ENCODE peak calls at places on chromosomes 2 and 18, in eight cellular contexts. Q is HFF-Myc, A is neural crest cell, D is astrocyte of the spinal cord, Z is foreskin fibroblast, M is fibroblast of pulmonary artery, W is fibroblast of mammary gland, U is HFFc6. B is an unnamed sample.
A peak's percentile ranks its signal among the peaks of the same experiment; 100 is the strongest.

GRCh38 chr2:236939751-236940229 is 145.9 kb upstream of the COPS8 start:
- DNase-seq in Q (no peak), A (no peak), D (no peak), Z (peak; percentile 10), M (no peak), W (peak; percentile 24), U (no peak), B (no peak)

GRCh38 chr2:227939271-227940027 is 68.0 kb downstream of the DAW1 start:
- DNase-seq in Q (peak; percentile 14), A (peak; percentile 24), D (peak; percentile 41), Z (peak; percentile 13), M (peak; percentile 68), W (peak; percentile 54), U (peak; percentile 27), B (no peak)

GRCh38 chr2:208269091-208269490 is 3.0 kb downstream of the PIKFYVE start:
- DNase-seq in Q (no peak), A (no peak), D (no peak), Z (no peak), M (no peak), W (no peak), U (no peak), B (no peak)

GRCh38 chr2:675051-675450 is 2.2 kb downstream of the TMEM18 start:
- DNase-seq in Q (no peak), A (no peak), D (no peak), Z (no peak), M (no peak), W (no peak), U (no peak), B (no peak)

GRCh38 chr2:44942304-44943030 is 965 bp downstream of the SIX3 start:
- DNase-seq in Q (no peak), A (no peak), D (no peak), Z (no peak), M (no peak), W (no peak), U (no peak), B (no peak)

GRCh38 chr18:596288-596881 is 403 bp upstream of the CLUL1 start:
- DNase-seq in Q (no peak), A (peak; percentile 13), D (peak; percentile 27), Z (no peak), M (no peak), W (no peak), U (no peak), B (no peak)

GRCh38 chr2:33442528-33443069 is 33.9 kb upstream of the RASGRP3 start:
- DNase-seq in Q (no peak), A (no peak), D (no peak), Z (no peak), M (peak; percentile 74), W (peak; percentile 66), U (no peak), B (no peak)

GRCh38 chr2:128202791-128203190 is 111.8 kb downstream of the UGGT1 start:
- DNase-seq in Q (no peak), A (no peak), D (peak; percentile 21), Z (no peak), M (peak; percentile 30), W (peak; percentile 58), U (no peak), B (no peak)

GRCh38 chr2:205834776-205835175 is 152.5 kb downstream of the NRP2 start:
- DNase-seq in Q (no peak), A (no peak), D (no peak), Z (no peak), M (peak; percentile 58), W (no peak), U (no peak), B (no peak)

GRCh38 chr2:191806396-191806795 is 40.5 kb downstream of the CAVIN2 start:
- DNase-seq in Q (no peak), A (no peak), D (no peak), Z (no peak), M (no peak), W (peak; percentile 8), U (no peak), B (no peak)

GRCh38 chr2:102664439-102665042 is 45.2 kb downstream of the SLC9A2 start:
- DNase-seq in Q (peak; percentile 2), A (no peak), D (no peak), Z (no peak), M (peak; percentile 21), W (peak; percentile 59), U (peak; percentile 0), B (no peak)

GRCh38 chr2:214465386-214466146 is 54.7 kb downstream of the VWC2L start:
- DNase-seq in Q (no peak), A (no peak), D (peak; percentile 15), Z (no peak), M (peak; percentile 7), W (peak; percentile 8), U (peak; percentile 7), B (no peak)

GRCh38 chr2:63048367-63049171 is 2.1 kb upstream of the OTX1 start:
- DNase-seq in Q (no peak), A (peak; percentile 35), D (no peak), Z (no peak), M (no peak), W (no peak), U (no peak), B (no peak)

GRCh38 chr2:26495705-26496271 is 17.9 kb upstream of the OTOF start:
- DNase-seq in Q (no peak), A (peak; percentile 14), D (no peak), Z (no peak), M (no peak), W (no peak), U (no peak), B (no peak)

GRCh38 chr2:47070920-47071824 is 83.9 kb downstream of the STPG4 start:
- DNase-seq in Q (peak; percentile 95), A (no peak), D (peak; percentile 88), Z (peak; percentile 77), M (peak; percentile 95), W (peak; percentile 95), U (peak; percentile 83), B (peak; percentile 85)

GRCh38 chr2:157106950-157107349 is 150.6 kb upstream of the GALNT5 start:
- DNase-seq in Q (no peak), A (no peak), D (peak; percentile 35), Z (no peak), M (no peak), W (no peak), U (no peak), B (no peak)

GRCh38 chr2:128511731-128512663 is 193.3 kb upstream of the HS6ST1 start:
- DNase-seq in Q (no peak), A (no peak), D (no peak), Z (no peak), M (no peak), W (no peak), U (no peak), B (no peak)

GRCh38 chr2:142944264-142944663 is 66.8 kb downstream of the KYNU start:
- DNase-seq in Q (no peak), A (no peak), D (peak; percentile 52), Z (peak; percentile 14), M (no peak), W (peak; percentile 34), U (no peak), B (no peak)

DNA sequence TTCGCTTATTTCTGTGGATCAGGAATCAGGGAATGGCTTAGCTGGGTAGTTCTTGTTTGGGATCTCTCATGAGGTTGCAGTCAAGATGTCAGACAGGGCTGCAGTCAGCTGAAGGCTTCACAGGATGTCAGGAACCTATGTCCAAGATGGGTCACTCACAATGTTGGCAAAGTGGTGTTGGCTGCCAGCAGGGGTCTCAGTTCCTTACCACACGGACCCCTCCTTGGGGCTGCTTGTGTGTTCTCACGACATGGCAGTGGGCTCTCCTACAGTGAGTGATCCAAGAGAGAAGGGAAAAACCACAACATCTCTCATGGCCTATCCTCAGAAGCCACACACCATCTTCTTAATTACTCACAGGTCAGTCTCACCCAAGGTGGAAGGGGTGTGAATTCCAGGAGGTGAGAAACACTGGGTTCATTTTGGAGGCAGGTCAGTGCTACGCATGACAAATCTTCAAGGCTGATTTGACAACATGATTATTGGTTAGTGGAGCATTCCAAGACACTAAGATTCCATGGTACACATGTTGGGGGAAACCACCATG is 1.3 kb upstream of the ANTXR1 start:
- DNase-seq in Q (no peak), A (no peak), D (no peak), Z (no peak), M (no peak), W (no peak), U (no peak), B (no peak)
- TF ChIP-seq CTCF in Q (no peak), A (no peak), D (no peak), Z (no peak), M (no peak), W (no peak), U (peak; percentile 44), B (no peak)

GRCh38 chr2:37417321-37417720 is 72.9 kb downstream of the QPCT start:
- DNase-seq in Q (no peak), A (no peak), D (peak; percentile 47), Z (no peak), M (peak; percentile 51), W (peak; percentile 47), U (peak; percentile 33), B (peak; percentile 86)

GRCh38 chr2:37418956-37419355 is 74.5 kb downstream of the QPCT start:
- DNase-seq in Q (no peak), A (no peak), D (no peak), Z (no peak), M (no peak), W (peak; percentile 2), U (peak; percentile 51), B (no peak)

GRCh38 chr2:37414470-37414949 is 70.1 kb downstream of the QPCT start:
- DNase-seq in Q (peak; percentile 53), A (no peak), D (peak; percentile 80), Z (peak; percentile 48), M (peak; percentile 86), W (peak; percentile 81), U (peak; percentile 70), B (peak; percentile 54)

GRCh38 chr2:37412201-37412600 is 67.8 kb downstream of the QPCT start:
- DNase-seq in Q (no peak), A (no peak), D (no peak), Z (no peak), M (no peak), W (no peak), U (no peak), B (no peak)

GRCh38 chr2:37415128-37415817 is 70.8 kb downstream of the QPCT start:
- DNase-seq in Q (no peak), A (no peak), D (peak; percentile 54), Z (peak; percentile 35), M (peak; percentile 52), W (peak; percentile 45), U (peak; percentile 28), B (no peak)
- TF ChIP-seq CTCF in Q (peak; percentile 9), A (no peak), D (peak; percentile 35), Z (peak; percentile 26), M (peak; percentile 33), W (peak; percentile 29), U (peak; percentile 58), B (peak; percentile 47)

GRCh38 chr2:100228967-100229366 is 86.6 kb upstream of the AFF3 start:
- DNase-seq in Q (no peak), A (no peak), D (no peak), Z (no peak), M (no peak), W (no peak), U (no peak), B (no peak)
- TF ChIP-seq CTCF in Q (no peak), A (peak; percentile 54), D (peak; percentile 9), Z (no peak), M (no peak), W (no peak), U (peak; percentile 44), B (no peak)

DNA sequence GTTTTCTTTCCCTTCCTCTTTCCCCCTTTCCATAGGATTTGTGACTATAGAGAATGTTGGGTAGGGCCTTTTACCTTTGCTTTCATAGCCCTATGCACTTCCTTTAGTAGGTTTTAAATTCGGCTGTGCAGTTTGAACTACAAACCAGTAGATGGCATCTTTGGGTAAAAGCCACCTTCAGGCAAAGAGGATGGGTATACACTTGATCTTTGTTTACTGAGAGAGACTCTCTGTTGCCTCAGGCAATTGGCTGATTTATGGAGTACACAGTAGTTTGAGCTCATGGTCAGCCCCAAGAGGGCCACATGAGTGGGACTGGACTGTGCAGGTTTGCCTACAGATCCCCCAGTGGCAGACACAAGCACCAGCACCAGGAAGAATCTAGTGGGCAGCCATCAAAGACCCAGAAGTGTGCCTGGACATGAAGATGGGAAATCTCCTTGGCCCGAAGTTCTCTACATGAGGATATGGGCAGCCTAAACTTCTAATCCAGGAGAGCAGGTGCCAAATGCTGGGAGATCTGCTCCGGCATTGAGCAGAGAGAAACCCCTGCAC is 1304.3 kb upstream of the DDX18 start:
- DNase-seq in Q (no peak), A (peak; percentile 8), D (peak; percentile 4), Z (no peak), M (peak; percentile 3), W (no peak), U (no peak), B (no peak)
- TF ChIP-seq CTCF in Q (peak; percentile 11), A (peak; percentile 73), D (peak; percentile 34), Z (no peak), M (peak; percentile 24), W (no peak), U (peak; percentile 34), B (no peak)

B was measured in AG09309.